ENCODE peak calls at places on chromosome 3, in ten cellular contexts. L, F, R, V, N, P, Y, H, D and Q are unnamed samples.

GRCh38 chr3:14525685-14526631 is 14.2 kb downstream of the GRIP2 start:
- DNase-seq in N (peak), P (no peak), F (no peak), Y (peak), V (no peak), D (no peak), H (no peak), L (no peak), R (no peak), Q (no peak)

GRCh38 chr3:49899815-49900214 is 3.9 kb downstream of the MST1R start:
- DNase-seq in H (no peak), V (no peak), N (no peak), F (no peak), Y (no peak), P (no peak), L (no peak), D (peak), R (no peak), Q (peak)

GRCh38 chr3:62094461-62094860 is 278.9 kb downstream of the FEZF2 start:
- DNase-seq in R (no peak), P (no peak), Y (no peak), N (no peak), F (no peak), V (no peak), H (no peak), D (no peak), L (no peak), Q (no peak)

GRCh38 chr3:123611077-123611476 is 26.2 kb upstream of the HACD2 start:
- DNase-seq in V (no peak), L (no peak), P (no peak), Y (no peak), D (no peak), N (no peak), R (no peak), F (no peak), H (no peak), Q (no peak)

GRCh38 chr3:81741214-81741613 is 20.2 kb downstream of the GBE1 start:
- DNase-seq in D (no peak), R (no peak), Y (no peak), P (no peak), H (no peak), F (no peak), V (no peak), N (no peak), L (no peak), Q (no peak)

GRCh38 chr3:50212502-50212901 is 7.4 kb downstream of the SLC38A3 start:
- DNase-seq in L (no peak), N (no peak), V (no peak), D (no peak), H (no peak), F (no peak), R (no peak), Y (no peak), P (no peak), Q (no peak)

GRCh38 chr3:131485116-131485515 is 17.7 kb downstream of the MRPL3 start:
- DNase-seq in L (no peak), D (no peak), R (no peak), Y (no peak), V (no peak), H (no peak), P (no peak), F (no peak), N (no peak), Q (no peak)

GRCh38 chr3:184234224-184234623 is 4.8 kb downstream of the VWA5B2 start:
- DNase-seq in F (no peak), R (no peak), L (no peak), H (no peak), P (peak), D (no peak), N (no peak), Y (peak), V (peak), Q (no peak)

GRCh38 chr3:48039487-48040190 is 23.4 kb upstream of the MAP4 start:
- DNase-seq in L (no peak), Y (no peak), F (no peak), D (peak), V (peak), P (no peak), H (no peak), N (no peak), R (no peak), Q (no peak)

GRCh38 chr3:134311265-134311664 is 60.6 kb upstream of the RYK start:
- DNase-seq in H (no peak), Y (no peak), N (no peak), P (no peak), F (no peak), V (no peak), L (no peak), R (no peak), D (no peak), Q (no peak)

GRCh38 chr3:34067442-34068130 is 269.2 kb downstream of the PDCD6IP start:
- DNase-seq in D (no peak), R (no peak), P (no peak), N (no peak), F (no peak), Y (no peak), L (no peak), H (no peak), V (no peak), Q (no peak)

GRCh38 chr3:31445701-31446100 is 87.0 kb upstream of the STT3B start:
- DNase-seq in V (no peak), N (no peak), R (no peak), D (no peak), P (no peak), F (no peak), H (no peak), L (no peak), Y (no peak), Q (no peak)

GRCh38 chr3:150710097-150710496 is 6.4 kb upstream of the ERICH6 start:
- DNase-seq in P (no peak), F (no peak), D (no peak), H (no peak), N (no peak), V (peak), L (no peak), R (no peak), Y (no peak), Q (no peak)